ENCODE peak calls at places on chromosomes 6 and 20, in seven cellular contexts. One of them, this sample, is unnamed.
A peak's percentile ranks its signal among the peaks of the same experiment; 100 is the strongest.

GRCh38 chr6:143449731-143450452 is 603 bp downstream of the ADAT2 start:
- DNase-seq in GM23338: peak; percentile 24
- DNase-seq in H9: peak; percentile 36
- DNase-seq in fibroblast of lung: peak; percentile 59
- DNase-seq in HepG2: peak; percentile 54
- DNase-seq in neuronal stem cell: peak; percentile 3
- DNase-seq in IMR-90: peak; percentile 23
- DNase-seq in this sample: peak; percentile 40

GRCh38 chr6:136510782-136511181 is 39.4 kb downstream of the MAP7 start:
- DNase-seq in IMR-90: no peak
- DNase-seq in GM23338: no peak
- DNase-seq in H9: no peak
- DNase-seq in HepG2: no peak
- DNase-seq in fibroblast of lung: no peak
- DNase-seq in neuronal stem cell: no peak
- DNase-seq in this sample: no peak

GRCh38 chr20:53579581-53580375 is 13.9 kb downstream of the ZNF217 start:
- DNase-seq in GM23338: no peak
- DNase-seq in H9: no peak
- DNase-seq in neuronal stem cell: no peak
- DNase-seq in fibroblast of lung: peak; percentile 90
- DNase-seq in HepG2: peak; percentile 99
- DNase-seq in IMR-90: peak; percentile 60
- DNase-seq in this sample: no peak

GRCh38 chr6:170177383-170178265 is 113.3 kb downstream of the DLL1 start:
- DNase-seq in H9: peak; percentile 26
- DNase-seq in neuronal stem cell: no peak
- DNase-seq in GM23338: no peak
- DNase-seq in IMR-90: no peak
- DNase-seq in HepG2: no peak
- DNase-seq in fibroblast of lung: no peak
- DNase-seq in this sample: no peak

GRCh38 chr20:56542489-56543020 is 9.5 kb downstream of the FAM209B start:
- DNase-seq in neuronal stem cell: no peak
- DNase-seq in HepG2: no peak
- DNase-seq in IMR-90: peak; percentile 3
- DNase-seq in GM23338: no peak
- DNase-seq in H9: no peak
- DNase-seq in fibroblast of lung: no peak
- DNase-seq in this sample: no peak

GRCh38 chr6:135251964-135252429 is 70.9 kb downstream of the MYB start:
- DNase-seq in H9: no peak
- DNase-seq in IMR-90: peak; percentile 73
- DNase-seq in fibroblast of lung: no peak
- DNase-seq in GM23338: no peak
- DNase-seq in HepG2: peak; percentile 83
- DNase-seq in neuronal stem cell: no peak
- DNase-seq in this sample: no peak

GRCh38 chr6:104699598-104700329 is 160.0 kb downstream of the HACE1 start:
- DNase-seq in IMR-90: no peak
- DNase-seq in HepG2: no peak
- DNase-seq in fibroblast of lung: no peak
- DNase-seq in GM23338: no peak
- DNase-seq in neuronal stem cell: no peak
- DNase-seq in H9: no peak
- DNase-seq in this sample: no peak

GRCh38 chr6:45923831-45924391 is 91.7 kb downstream of the CLIC5 start:
- DNase-seq in fibroblast of lung: peak; percentile 74
- DNase-seq in H9: no peak
- DNase-seq in GM23338: no peak
- DNase-seq in neuronal stem cell: no peak
- DNase-seq in HepG2: no peak
- DNase-seq in IMR-90: peak; percentile 63
- DNase-seq in this sample: peak; percentile 53

GRCh38 chr6:166097914-166098522 is 69.6 kb downstream of the TBXT start:
- DNase-seq in H9: peak; percentile 91
- DNase-seq in GM23338: peak; percentile 83
- DNase-seq in HepG2: peak; percentile 29
- DNase-seq in IMR-90: peak; percentile 82
- DNase-seq in neuronal stem cell: peak; percentile 61
- DNase-seq in fibroblast of lung: peak; percentile 83
- DNase-seq in this sample: peak; percentile 6

GRCh38 chr20:34114809-34115208 is 2.8 kb upstream of the EIF2S2 start:
- DNase-seq in GM23338: no peak
- DNase-seq in neuronal stem cell: no peak
- DNase-seq in IMR-90: no peak
- DNase-seq in H9: no peak
- DNase-seq in HepG2: no peak
- DNase-seq in fibroblast of lung: no peak
- DNase-seq in this sample: no peak

GRCh38 chr20:14775778-14776177 is 438.4 kb upstream of the FLRT3 start:
- DNase-seq in GM23338: no peak
- DNase-seq in neuronal stem cell: no peak
- DNase-seq in HepG2: peak; percentile 64
- DNase-seq in fibroblast of lung: peak; percentile 7
- DNase-seq in IMR-90: no peak
- DNase-seq in H9: no peak
- DNase-seq in this sample: peak; percentile 71

GRCh38 chr6:52573295-52573694 is 3.6 kb downstream of the TRAM2 start:
- DNase-seq in HepG2: no peak
- DNase-seq in H9: no peak
- DNase-seq in fibroblast of lung: no peak
- DNase-seq in neuronal stem cell: peak; percentile 63
- DNase-seq in GM23338: peak; percentile 73
- DNase-seq in IMR-90: no peak
- DNase-seq in this sample: no peak

GRCh38 chr6:142696689-142697088 is 248.3 kb downstream of the HIVEP2 start:
- DNase-seq in GM23338: no peak
- DNase-seq in fibroblast of lung: peak; percentile 9
- DNase-seq in neuronal stem cell: no peak
- DNase-seq in HepG2: no peak
- DNase-seq in H9: no peak
- DNase-seq in IMR-90: no peak
- DNase-seq in this sample: peak; percentile 66

GRCh38 chr6:42933195-42933594 is 3.9 kb downstream of the CNPY3 start:
- DNase-seq in IMR-90: no peak
- DNase-seq in fibroblast of lung: no peak
- DNase-seq in H9: no peak
- DNase-seq in neuronal stem cell: no peak
- DNase-seq in HepG2: no peak
- DNase-seq in GM23338: no peak
- DNase-seq in this sample: no peak

GRCh38 chr6:96626749-96627353 is 63.9 kb downstream of the FHL5 start:
- DNase-seq in HepG2: peak; percentile 21
- DNase-seq in fibroblast of lung: peak; percentile 58
- DNase-seq in H9: no peak
- DNase-seq in GM23338: peak; percentile 55
- DNase-seq in IMR-90: peak; percentile 38
- DNase-seq in neuronal stem cell: no peak
- DNase-seq in this sample: no peak

GRCh38 chr6:28349344-28349891 is 329 bp upstream of the ZKSCAN3 start:
- DNase-seq in HepG2: no peak
- DNase-seq in neuronal stem cell: no peak
- DNase-seq in IMR-90: no peak
- DNase-seq in fibroblast of lung: no peak
- DNase-seq in GM23338: no peak
- DNase-seq in H9: no peak
- DNase-seq in this sample: no peak

GRCh38 chr6:91667596-91667995 is 1080.7 kb upstream of the MAP3K7 start:
- DNase-seq in fibroblast of lung: no peak
- DNase-seq in HepG2: no peak
- DNase-seq in GM23338: no peak
- DNase-seq in neuronal stem cell: no peak
- DNase-seq in IMR-90: no peak
- DNase-seq in H9: no peak
- DNase-seq in this sample: no peak

GRCh38 chr20:4949833-4950178 is 51.5 kb downstream of the SLC23A2 start:
- DNase-seq in HepG2: peak; percentile 30
- DNase-seq in IMR-90: peak; percentile 63
- DNase-seq in GM23338: peak; percentile 62
- DNase-seq in H9: no peak
- DNase-seq in neuronal stem cell: no peak
- DNase-seq in fibroblast of lung: peak; percentile 67
- DNase-seq in this sample: no peak

GRCh38 chr6:26329763-26330511 is 35.1 kb upstream of the BTN3A2 start:
- DNase-seq in neuronal stem cell: no peak
- DNase-seq in IMR-90: peak; percentile 68
- DNase-seq in H9: peak; percentile 66
- DNase-seq in fibroblast of lung: peak; percentile 74
- DNase-seq in HepG2: peak; percentile 68
- DNase-seq in GM23338: peak; percentile 68
- DNase-seq in this sample: peak; percentile 69

GRCh38 chr6:73580247-73581149 is 59.7 kb upstream of the EEF1A1 start:
- DNase-seq in neuronal stem cell: peak; percentile 91
- DNase-seq in H9: peak; percentile 97
- DNase-seq in IMR-90: peak; percentile 98
- DNase-seq in GM23338: peak; percentile 98
- DNase-seq in HepG2: peak; percentile 93
- DNase-seq in fibroblast of lung: peak; percentile 99
- DNase-seq in this sample: peak; percentile 97
- H3K27ac ChIP-seq in neuronal stem cell: peak overlapping the region; percentile 99
- H3K27ac ChIP-seq in H9: peak overlapping the region; percentile 98
- H3K27ac ChIP-seq in IMR-90: peak overlapping the region; percentile 98
- H3K27ac ChIP-seq in GM23338: peak overlapping the region; percentile 99
- H3K27ac ChIP-seq in HepG2: peak overlapping the region; percentile 99
- H3K27ac ChIP-seq in fibroblast of lung: peak overlapping the region; percentile 98
- H3K27ac ChIP-seq in this sample: peak overlapping the region; percentile 99

GRCh38 chr6:81237226-81237625 is 515.3 kb downstream of the TENT5A start:
- DNase-seq in fibroblast of lung: no peak
- DNase-seq in HepG2: no peak
- DNase-seq in GM23338: no peak
- DNase-seq in H9: no peak
- DNase-seq in neuronal stem cell: no peak
- DNase-seq in IMR-90: no peak
- DNase-seq in this sample: no peak
- H2AFZ ChIP-seq in fibroblast of lung: no peak overlapping the region
- H2AFZ ChIP-seq in HepG2: no peak overlapping the region
- H2AFZ ChIP-seq in GM23338: no peak overlapping the region
- H2AFZ ChIP-seq in H9: no peak overlapping the region
- H2AFZ ChIP-seq in neuronal stem cell: no peak overlapping the region
- H2AFZ ChIP-seq in IMR-90: no peak overlapping the region
- H2AFZ ChIP-seq in this sample: no peak overlapping the region

DNA sequence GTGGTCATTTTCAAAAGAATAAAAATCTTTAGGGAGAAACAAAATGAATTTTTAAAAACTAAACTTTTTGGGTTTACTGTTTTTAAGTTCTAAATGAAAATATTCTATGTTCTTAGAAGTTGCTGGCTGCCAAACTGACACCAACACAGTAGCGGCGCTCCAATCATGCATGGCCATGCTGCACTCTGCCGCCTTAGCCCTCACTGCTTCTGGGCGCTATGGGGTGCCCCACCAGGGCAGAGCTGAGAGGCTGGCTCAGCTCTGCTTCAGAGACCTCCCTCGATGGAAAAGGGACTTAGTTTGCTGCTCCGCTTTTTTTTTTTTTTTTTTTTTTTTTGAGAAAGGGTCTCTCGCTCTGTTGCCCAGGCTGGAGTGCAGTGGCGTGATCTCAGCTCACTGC is 20.9 kb downstream of the EZR start:
- DNase-seq in fibroblast of lung: no peak
- DNase-seq in IMR-90: no peak
- DNase-seq in HepG2: no peak
- DNase-seq in neuronal stem cell: no peak
- DNase-seq in H9: no peak
- DNase-seq in GM23338: no peak
- DNase-seq in this sample: no peak
- H3K27ac ChIP-seq in fibroblast of lung: peak overlapping the region; percentile 31
- H3K27ac ChIP-seq in IMR-90: no peak overlapping the region
- H3K27ac ChIP-seq in HepG2: no peak overlapping the region
- H3K27ac ChIP-seq in neuronal stem cell: no peak overlapping the region
- H3K27ac ChIP-seq in H9: no peak overlapping the region
- H3K27ac ChIP-seq in GM23338: peak overlapping the region; percentile 8
- H3K27ac ChIP-seq in this sample: peak overlapping the region; percentile 34

DNA sequence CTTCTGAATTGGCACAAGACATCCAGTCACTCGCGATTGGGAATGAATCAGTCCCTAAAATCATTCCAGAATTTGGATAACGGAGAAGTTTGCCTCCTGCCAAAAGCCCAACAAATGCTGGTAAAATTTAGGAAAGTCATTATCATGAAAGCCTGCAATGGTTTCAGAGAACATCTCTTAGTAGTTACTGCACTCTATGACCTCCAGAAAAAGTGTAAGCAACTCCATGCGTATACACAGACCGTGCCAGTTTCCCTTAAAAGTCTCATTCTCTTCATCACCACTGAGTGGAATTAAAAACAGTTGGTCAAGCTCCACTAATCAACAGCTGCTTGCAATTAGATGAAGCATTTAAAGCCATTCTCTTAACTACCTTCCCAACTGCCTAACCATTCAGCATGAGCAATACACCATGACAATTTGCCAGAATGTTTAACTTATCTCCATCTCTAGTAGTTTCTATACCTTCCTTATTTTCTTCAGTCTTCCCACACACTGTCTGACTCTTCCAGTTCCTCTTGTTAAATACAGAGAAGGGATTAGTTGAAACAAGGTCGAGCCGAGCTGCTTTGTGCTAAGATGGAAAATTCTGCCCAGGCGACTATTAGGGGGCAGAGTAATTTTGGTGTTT is 183.6 kb upstream of the PRDM1 start:
- DNase-seq in fibroblast of lung: no peak
- DNase-seq in H9: no peak
- DNase-seq in GM23338: no peak
- DNase-seq in IMR-90: peak; percentile 36
- DNase-seq in neuronal stem cell: peak; percentile 33
- DNase-seq in HepG2: no peak
- DNase-seq in this sample: no peak
- H2AFZ ChIP-seq in fibroblast of lung: no peak overlapping the region
- H2AFZ ChIP-seq in H9: no peak overlapping the region
- H2AFZ ChIP-seq in GM23338: no peak overlapping the region
- H2AFZ ChIP-seq in IMR-90: no peak overlapping the region
- H2AFZ ChIP-seq in neuronal stem cell: no peak overlapping the region
- H2AFZ ChIP-seq in HepG2: no peak overlapping the region
- H2AFZ ChIP-seq in this sample: no peak overlapping the region

DNA sequence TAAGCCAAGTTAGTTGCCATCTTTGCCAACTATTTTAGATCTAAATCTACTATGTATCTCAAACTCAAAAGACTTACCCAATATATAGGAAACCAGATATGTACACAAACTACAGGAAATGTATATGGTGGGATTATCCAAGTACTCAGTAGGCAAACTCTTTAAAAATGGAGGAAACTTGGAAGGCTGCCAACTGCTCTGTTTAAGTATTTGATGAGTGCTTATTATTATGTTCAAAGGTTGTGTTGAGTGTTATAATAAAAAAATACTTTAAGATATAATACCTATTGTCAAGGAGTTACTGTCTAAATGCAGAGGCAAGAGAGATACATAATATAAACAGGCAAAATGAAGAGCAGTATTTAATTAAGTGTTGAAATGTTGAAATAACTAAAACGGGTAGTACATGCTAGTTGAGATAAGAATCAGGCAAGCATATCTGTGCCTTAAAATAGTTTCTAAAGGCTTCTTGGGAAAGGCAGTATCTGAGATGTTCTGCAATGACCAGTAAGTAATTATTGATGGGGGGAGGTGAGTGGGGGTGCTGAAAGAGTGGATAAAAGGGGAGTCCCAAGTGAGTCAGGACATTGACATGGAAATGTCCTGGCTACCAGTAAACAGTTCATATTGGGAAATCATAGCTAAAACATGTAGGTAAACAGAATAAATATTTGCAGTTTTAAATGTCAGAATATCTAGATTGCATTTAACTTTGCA is 6.5 kb upstream of the DST start:
- DNase-seq in HepG2: no peak
- DNase-seq in IMR-90: no peak
- DNase-seq in fibroblast of lung: peak; percentile 46
- DNase-seq in GM23338: no peak
- DNase-seq in H9: no peak
- DNase-seq in neuronal stem cell: no peak
- DNase-seq in this sample: no peak
- H3K27ac ChIP-seq in HepG2: no peak overlapping the region
- H3K27ac ChIP-seq in IMR-90: no peak overlapping the region
- H3K27ac ChIP-seq in fibroblast of lung: peak overlapping the region; percentile 51
- H3K27ac ChIP-seq in GM23338: no peak overlapping the region
- H3K27ac ChIP-seq in H9: no peak overlapping the region
- H3K27ac ChIP-seq in neuronal stem cell: no peak overlapping the region
- H3K27ac ChIP-seq in this sample: no peak overlapping the region